ENCODE peak calls at places on chromosomes 16 and 17, in five cellular contexts. Q is stimulated activated CD8-positive, alpha-beta memory T cell treated with anti-CD3 and anti-CD28 coated beads, Interleukin-4, amount 100 ng/mL, for 1 hour; I is stimulated activated naive CD4-positive, alpha-beta T cell; Y is CD8-positive, alpha-beta memory T cell; D is kidney. E is an unnamed sample.
A peak's percentile ranks its signal among the peaks of the same experiment; 100 is the strongest.

GRCh38 chr16:29154100-29154499 is 169.2 kb downstream of the LAT start:
- DNase-seq in I (no peak), Y (no peak), D (no peak), Q (no peak), E (no peak)

GRCh38 chr17:76501018-76501826 is at the start of gene RHBDF2:
- DNase-seq in I (peak; percentile 91), Y (peak; percentile 94), Q (peak; percentile 95), D (peak; percentile 97), E (peak; percentile 97)

GRCh38 chr17:58352843-58353719 is 1.1 kb upstream of the SUPT4H1 start:
- DNase-seq in Q (no peak), D (peak; percentile 75), I (no peak), Y (no peak), E (no peak)

GRCh38 chr17:34275881-34276280 is 5.9 kb downstream of the CCL7 start:
- DNase-seq in Q (no peak), I (no peak), D (no peak), Y (no peak), E (no peak)

GRCh38 chr17:80214878-80215210 is 5.3 kb downstream of the SGSH start:
- DNase-seq in Q (no peak), Y (no peak), I (no peak), D (peak; percentile 70), E (no peak)

GRCh38 chr17:49557204-49558024 is 18.3 kb upstream of the NXPH3 start:
- DNase-seq in D (no peak), Q (no peak), I (peak; percentile 8), Y (no peak), E (no peak)

GRCh38 chr17:4152471-4152870 is 9.5 kb downstream of the CYB5D2 start:
- DNase-seq in D (no peak), I (no peak), Y (no peak), Q (no peak), E (no peak)

GRCh38 chr16:4016648-4017047 is 99.6 kb downstream of the ADCY9 start:
- DNase-seq in D (no peak), Q (no peak), I (no peak), Y (no peak), E (no peak)

GRCh38 chr17:75571197-75571884 is 16.3 kb upstream of the MYO15B start:
- DNase-seq in D (peak; percentile 79), Y (no peak), Q (no peak), I (no peak), E (no peak)

GRCh38 chr16:30523768-30524574 is 2.4 kb downstream of the ZNF768 start:
- DNase-seq in Y (no peak), I (no peak), Q (no peak), D (peak; percentile 73), E (no peak)

GRCh38 chr17:28497931-28498330 is 8.2 kb upstream of the FOXN1 start:
- DNase-seq in Y (no peak), I (no peak), Q (no peak), D (no peak), E (no peak)

GRCh38 chr16:89331371-89332109 is 114.0 kb downstream of the ZNF778 start:
- DNase-seq in D (no peak), Q (no peak), Y (no peak), I (no peak), E (peak; percentile 25)

GRCh38 chr17:67528751-67529436 is 151.8 kb downstream of the PITPNC1 start:
- DNase-seq in D (peak; percentile 96), Y (no peak), Q (no peak), I (no peak), E (no peak)

GRCh38 chr16:52469775-52470174 is 77.2 kb downstream of the TOX3 start:
- DNase-seq in I (no peak), D (no peak), Q (no peak), Y (no peak), E (no peak)

GRCh38 chr17:71667661-71668060 is 453.2 kb upstream of the SOX9 start:
- DNase-seq in I (no peak), D (no peak), Q (no peak), Y (no peak), E (no peak)

E was measured in T-cell.